ENCODE peak calls at places on chromosomes 16 and 17, in four cellular contexts. Q is ACHN; I is epithelial cell of esophagus; P is CD8-positive, alpha-beta memory T cell. T is an unnamed sample.

GRCh38 chr16:20137194-20137593 is 63.5 kb upstream of the GPR139 start:
- DNase-seq in P (no peak), I (peak), Q (peak), T (no peak)

GRCh38 chr17:27415090-27415795 is 41.0 kb upstream of the KSR1 start:
- DNase-seq in Q (no peak), I (no peak), P (no peak), T (no peak)

GRCh38 chr16:73066321-73066926 is 18.5 kb upstream of the ZFHX3 start:
- DNase-seq in Q (no peak), P (no peak), I (no peak), T (no peak)

GRCh38 chr17:8003594-8004181 is 1.3 kb downstream of the GUCY2D start:
- DNase-seq in I (no peak), Q (no peak), P (no peak), T (no peak)

GRCh38 chr16:24721830-24722238 is 7.6 kb upstream of the TNRC6A start:
- DNase-seq in I (peak), P (no peak), Q (no peak), T (no peak)

GRCh38 chr16:13956635-13957196 is 36.8 kb downstream of the ERCC4 start:
- DNase-seq in P (no peak), I (no peak), Q (no peak), T (no peak)

GRCh38 chr16:74999208-74999682 is 421 bp downstream of the ZNRF1 start:
- DNase-seq in Q (peak), P (peak), I (peak), T (peak)

GRCh38 chr17:29019475-29020181 is 13.8 kb upstream of the SEZ6 start:
- DNase-seq in Q (no peak), I (no peak), P (no peak), T (no peak)

GRCh38 chr16:11155284-11155806 is 100.7 kb downstream of the SOCS1 start:
- DNase-seq in P (no peak), Q (no peak), I (no peak), T (no peak)

GRCh38 chr17:48915459-48916282 is 7.5 kb downstream of the UBE2Z start:
- DNase-seq in P (peak), Q (peak), I (peak), T (no peak)

GRCh38 chr16:27400751-27401620 is 988 bp upstream of the IL21R start:
- DNase-seq in Q (no peak), I (no peak), P (no peak), T (no peak)

GRCh38 chr16:47143329-47143676 is 442 bp downstream of the NETO2 start:
- DNase-seq in I (peak), P (peak), Q (peak), T (no peak)

GRCh38 chr17:82297280-82297803 is 20.1 kb downstream of the CD7 start:
- DNase-seq in Q (peak), I (peak), P (peak), T (no peak)

GRCh38 chr16:55418586-55418985 is 60.4 kb upstream of the MMP2 start:
- DNase-seq in I (peak), Q (no peak), P (no peak), T (peak)

GRCh38 chr16:50270510-50271147 is 4.3 kb downstream of the ADCY7 start:
- DNase-seq in Q (no peak), P (no peak), I (no peak), T (no peak)

GRCh38 chr17:32516940-32517711 is 30.3 kb downstream of the CDK5R1 start:
- DNase-seq in P (no peak), I (no peak), Q (no peak), T (no peak)

GRCh38 chr16:57859331-57859730 is 57.0 kb upstream of the KIFC3 start:
- DNase-seq in I (peak), P (no peak), Q (peak), T (no peak)

GRCh38 chr17:61495161-61495857 is 43.1 kb downstream of the TBX4 start:
- DNase-seq in P (no peak), I (peak), Q (no peak), T (no peak)

GRCh38 chr16:10751291-10751697 is 7.7 kb downstream of the NUBP1 start:
- DNase-seq in Q (no peak), I (no peak), P (no peak), T (no peak)

GRCh38 chr16:48972236-48972635 is 309.4 kb downstream of the CBLN1 start:
- DNase-seq in P (no peak), I (no peak), Q (no peak), T (no peak)

GRCh38 chr17:31573861-31574260 is 182.4 kb downstream of the RAB11FIP4 start:
- DNase-seq in Q (no peak), P (no peak), I (no peak), T (peak)

GRCh38 chr17:51537996-51538550 is 277.7 kb downstream of the UTP18 start:
- DNase-seq in I (no peak), P (no peak), Q (no peak), T (no peak)